ENCODE peak calls at places on chromosomes 11 and 22, in five cellular contexts. W is osteoblast, P is IMR-90, C is HAP-1, A is right atrium auricular region. R is an unnamed sample.

GRCh38 chr11:111549869-111550203 is 9.3 kb downstream of the LAYN start:
- DNase-seq in W (no peak), P (no peak), C (no peak), A (no peak), R (no peak)

GRCh38 chr11:122097419-122098001 is 18.5 kb downstream of the BLID start:
- DNase-seq in W (no peak), P (peak; percentile 47), C (no peak), A (no peak), R (no peak)

GRCh38 chr11:15289718-15290117 is 175.0 kb downstream of the INSC start:
- DNase-seq in W (no peak), P (no peak), C (no peak), A (no peak), R (no peak)

GRCh38 chr11:128717581-128717980 is 23.7 kb downstream of the FLI1 start:
- DNase-seq in W (no peak), P (no peak), C (no peak), A (no peak), R (no peak)

GRCh38 chr11:126871792-126872191 is 128.8 kb downstream of the KIRREL3 start:
- DNase-seq in W (no peak), P (peak; percentile 20), C (no peak), A (no peak), R (no peak)

GRCh38 chr11:70587095-70587389 is 188.7 kb downstream of the CTTN start:
- DNase-seq in W (no peak), P (peak; percentile 8), C (no peak), A (no peak), R (no peak)

GRCh38 chr11:16338397-16338796 is 17.9 kb downstream of the SOX6 start:
- DNase-seq in W (no peak), P (peak; percentile 91), C (no peak), A (no peak), R (no peak)

GRCh38 chr11:36065436-36065835 is 121.6 kb downstream of the LDLRAD3 start:
- DNase-seq in W (no peak), P (peak; percentile 68), C (no peak), A (no peak), R (no peak)

GRCh38 chr11:13261600-13262061 is 16.0 kb upstream of the BMAL1 start:
- DNase-seq in W (peak; percentile 68), P (peak; percentile 87), C (no peak), A (no peak), R (no peak)

GRCh38 chr22:50660306-50660705 is 12.3 kb upstream of the SHANK3 start:
- DNase-seq in W (no peak), P (no peak), C (no peak), A (no peak), R (no peak)

GRCh38 chr22:50670513-50670912 is 2.1 kb upstream of the SHANK3 start:
- DNase-seq in W (no peak), P (no peak), C (no peak), A (peak; percentile 57), R (no peak)

GRCh38 chr22:50665212-50665611 is 7.4 kb upstream of the SHANK3 start:
- DNase-seq in W (no peak), P (no peak), C (no peak), A (no peak), R (no peak)

GRCh38 chr22:50670914-50671538 is 1.6 kb upstream of the SHANK3 start:
- DNase-seq in W (peak; percentile 78), P (no peak), C (no peak), A (peak; percentile 34), R (no peak)

DNA sequence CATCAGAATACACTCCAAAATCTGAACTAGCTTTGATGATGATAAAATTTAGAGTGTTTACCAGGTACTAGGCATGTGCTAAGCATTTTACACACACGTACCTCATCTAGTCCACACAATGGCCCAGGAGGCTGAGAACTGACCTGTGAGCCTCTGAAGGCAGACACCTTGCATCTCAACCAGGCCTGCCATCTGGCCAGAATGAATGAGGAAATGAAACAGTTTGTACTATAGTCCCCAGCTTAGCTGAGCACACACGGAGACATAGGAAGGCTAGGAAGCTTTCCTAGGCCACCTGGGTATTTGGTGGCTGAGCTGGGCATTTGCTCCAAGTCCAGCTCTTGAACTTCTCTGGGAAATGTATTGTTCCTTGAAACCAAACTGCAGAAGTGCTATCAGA is 6.9 kb upstream of the SHANK3 start:
- DNase-seq in W (no peak), P (no peak), C (no peak), A (no peak), R (no peak)
- H3K4me3 ChIP-seq in W (no peak overlapping the region), P (no peak overlapping the region), C (no peak overlapping the region), A (no peak overlapping the region), R (no peak overlapping the region)

GRCh38 chr11:64235427-64236161 is 1.2 kb downstream of the VEGFB start:
- DNase-seq in W (no peak), P (no peak), C (no peak), A (no peak), R (no peak)

GRCh38 chr11:64237484-64237951 is 3.1 kb downstream of the VEGFB start:
- DNase-seq in W (no peak), P (no peak), C (no peak), A (no peak), R (no peak)

GRCh38 chr11:64232182-64233018 is 2.0 kb upstream of the VEGFB start:
- DNase-seq in W (no peak), P (no peak), C (no peak), A (no peak), R (no peak)

GRCh38 chr11:64233913-64234839 is at the start of gene VEGFB:
- DNase-seq in W (peak; percentile 94), P (peak; percentile 26), C (peak; percentile 75), A (no peak), R (no peak)

DNA sequence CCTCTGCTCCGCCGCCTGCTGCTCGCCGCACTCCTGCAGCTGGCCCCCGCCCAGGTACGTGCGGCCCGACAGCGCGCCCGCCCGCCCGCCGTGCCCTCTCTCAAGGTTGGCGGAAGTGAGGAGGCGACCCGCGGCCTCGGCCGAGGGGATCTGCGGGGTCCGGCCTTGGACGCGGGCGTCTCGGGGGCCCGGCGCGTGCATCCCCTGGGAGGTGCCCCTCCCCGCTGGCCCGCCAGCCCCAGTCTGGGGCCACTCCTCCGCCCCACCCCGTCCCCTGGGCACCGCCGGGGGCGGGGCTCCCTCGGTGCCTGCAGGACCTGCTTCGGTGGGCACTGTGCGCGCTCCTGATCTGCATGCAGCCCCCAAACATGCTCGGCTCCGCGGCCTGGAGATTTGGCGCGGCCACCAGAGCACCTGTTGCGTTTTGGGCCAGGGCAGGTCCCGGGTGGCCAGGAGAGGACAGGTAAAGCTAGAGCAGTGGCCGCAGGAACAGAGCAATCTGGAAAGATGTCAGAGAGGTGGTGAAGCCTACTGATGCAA is 526 bp downstream of the VEGFB start:
- DNase-seq in W (peak; percentile 92), P (no peak), C (peak; percentile 68), A (no peak), R (no peak)
- H3K4me1 ChIP-seq in W (peaks cover 13% of the 10 kb centered on the region), P (peaks cover 8% of the 10 kb centered on the region), C (peaks cover 13% of the 10 kb centered on the region), A (peaks cover 67% of the 10 kb centered on the region), R (peaks cover 49% of the 10 kb centered on the region)

DNA sequence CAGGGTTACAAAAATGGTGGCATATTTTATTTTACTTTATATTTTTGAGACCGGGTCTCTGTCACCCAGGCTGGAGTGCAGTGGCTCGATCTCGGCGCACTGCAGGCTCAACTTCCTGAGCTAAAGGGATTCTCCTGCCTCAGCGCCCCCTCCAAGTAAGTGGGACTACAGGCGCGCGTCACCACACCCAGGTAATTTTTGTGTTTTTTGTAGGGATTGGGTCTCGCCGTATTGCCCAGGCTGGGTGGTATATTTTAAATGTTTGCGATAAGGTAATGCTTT is 652 bp upstream of the FOSL1 start:
- DNase-seq in W (no peak), P (no peak), C (no peak), A (no peak), R (no peak)
- H3K4me3 ChIP-seq in W (peak overlapping the region; percentile 95), P (no peak overlapping the region), C (peak overlapping the region; percentile 75), A (peak overlapping the region; percentile 59), R (peak overlapping the region; percentile 88)

GRCh38 chr22:22759889-22760546 is 115.6 kb downstream of the GGTLC2 start:
- DNase-seq in W (no peak), P (no peak), C (no peak), A (no peak), R (no peak)

GRCh38 chr22:22763512-22763911 is 119.1 kb downstream of the GGTLC2 start:
- DNase-seq in W (no peak), P (no peak), C (no peak), A (no peak), R (no peak)

GRCh38 chr22:22761606-22761962 is 117.2 kb downstream of the GGTLC2 start:
- DNase-seq in W (no peak), P (no peak), C (no peak), A (no peak), R (no peak)

GRCh38 chr22:22764085-22764484 is 119.7 kb downstream of the GGTLC2 start:
- DNase-seq in W (no peak), P (no peak), C (no peak), A (no peak), R (no peak)

DNA sequence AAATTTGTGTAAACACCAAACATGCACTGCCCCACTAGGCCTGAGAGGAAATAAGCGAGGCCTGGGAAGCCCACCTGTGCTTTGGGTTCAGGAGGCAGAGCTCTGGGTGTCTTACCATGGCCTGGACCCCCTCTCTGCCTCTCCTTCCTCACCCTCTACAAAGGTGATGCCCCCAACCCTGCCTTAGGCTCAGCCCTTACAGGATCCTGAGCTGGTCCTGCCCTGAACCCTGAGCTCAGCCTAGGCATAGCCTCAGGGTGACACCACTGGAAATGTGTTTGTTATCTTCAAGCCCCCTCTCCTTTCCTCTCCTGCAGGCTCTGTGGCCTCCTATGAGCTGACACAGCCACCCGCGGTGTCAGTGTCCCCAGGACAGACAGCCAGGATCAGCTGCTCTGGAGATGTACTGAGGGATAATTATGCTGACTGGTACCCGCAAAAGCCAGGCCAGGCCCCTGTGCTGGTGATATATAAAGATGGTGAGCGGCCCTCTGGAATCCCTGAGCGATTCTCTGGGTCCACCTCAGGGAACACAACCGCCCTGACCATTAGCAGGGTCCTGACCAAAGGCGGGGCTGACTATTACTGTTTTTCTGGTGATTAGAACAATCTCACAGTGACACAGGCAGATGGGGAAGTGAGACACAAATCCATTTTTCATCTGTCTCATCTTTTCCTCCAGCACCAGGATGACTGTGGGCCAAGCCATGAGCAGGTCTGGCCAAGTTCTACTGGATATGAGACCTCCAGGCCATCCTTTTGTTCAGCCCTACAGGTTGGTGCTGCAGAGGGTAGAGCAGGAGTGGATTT is 117.8 kb downstream of the GGTLC2 start:
- DNase-seq in W (no peak), P (no peak), C (no peak), A (no peak), R (no peak)
- H3K4me1 ChIP-seq in W (no peaks in the 10 kb centered on the region), P (no peaks in the 10 kb centered on the region), C (no peaks in the 10 kb centered on the region), A (no peaks in the 10 kb centered on the region), R (no peaks in the 10 kb centered on the region)

DNA sequence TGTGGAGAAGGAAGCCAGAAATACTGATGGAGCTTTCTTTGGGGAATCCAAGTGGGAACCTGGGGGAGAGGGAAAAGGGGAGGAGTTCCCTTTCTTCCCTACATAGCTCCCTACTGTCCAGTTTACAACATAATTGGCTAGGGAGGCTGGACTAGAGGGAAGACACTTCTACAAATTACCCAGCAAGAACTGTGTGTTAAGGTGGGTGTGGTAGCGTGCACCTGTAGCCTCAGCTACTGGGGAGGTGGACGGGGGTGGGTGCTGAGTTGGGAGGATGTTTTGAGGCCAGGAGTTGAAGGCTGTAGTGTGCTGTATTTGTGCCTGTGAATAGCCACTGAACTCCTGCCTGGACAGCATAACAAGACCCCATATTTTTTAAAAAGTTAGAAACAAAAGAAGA is 74.0 kb downstream of the NAV2 start:
- DNase-seq in W (no peak), P (no peak), C (no peak), A (no peak), R (no peak)
- H3K4me3 ChIP-seq in W (no peak overlapping the region), P (no peak overlapping the region), C (no peak overlapping the region), A (no peak overlapping the region), R (no peak overlapping the region)